ENCODE peak calls at places on chromosomes 16 and 17, in seven cellular contexts. One of them, this sample, is unnamed.

GRCh38 chr17:40015998-40016691 is 905 bp downstream of the CSF3 start:
- DNase-seq in frontal cortex: no peak
- DNase-seq in A549: no peak
- DNase-seq in HEK293T: no peak
- DNase-seq in thoracic aorta: no peak
- DNase-seq in iPS-NIHi11: no peak
- DNase-seq in PC-3: no peak
- DNase-seq in this sample: no peak

GRCh38 chr16:54447606-54448440 is 161.2 kb upstream of the IRX3 start:
- DNase-seq in PC-3: peak; percentile 62
- DNase-seq in HEK293T: no peak
- DNase-seq in frontal cortex: no peak
- DNase-seq in iPS-NIHi11: no peak
- DNase-seq in thoracic aorta: no peak
- DNase-seq in A549: peak; percentile 50
- DNase-seq in this sample: no peak

GRCh38 chr17:75238684-75239191 is 22.7 kb downstream of the GGA3 start:
- DNase-seq in PC-3: peak; percentile 77
- DNase-seq in iPS-NIHi11: peak; percentile 87
- DNase-seq in A549: peak; percentile 96
- DNase-seq in HEK293T: peak; percentile 86
- DNase-seq in frontal cortex: peak; percentile 80
- DNase-seq in thoracic aorta: no peak
- DNase-seq in this sample: peak; percentile 79

GRCh38 chr16:86966781-86967180 is 350.4 kb downstream of the C16orf95 start:
- DNase-seq in thoracic aorta: no peak
- DNase-seq in HEK293T: no peak
- DNase-seq in iPS-NIHi11: no peak
- DNase-seq in A549: no peak
- DNase-seq in frontal cortex: no peak
- DNase-seq in PC-3: no peak
- DNase-seq in this sample: no peak

GRCh38 chr17:8941520-8941919 is 24.0 kb downstream of the PIK3R5 start:
- DNase-seq in thoracic aorta: no peak
- DNase-seq in HEK293T: no peak
- DNase-seq in frontal cortex: no peak
- DNase-seq in A549: no peak
- DNase-seq in PC-3: no peak
- DNase-seq in iPS-NIHi11: no peak
- DNase-seq in this sample: no peak

GRCh38 chr17:79947351-79948031 is 88.2 kb downstream of the TBC1D16 start:
- DNase-seq in thoracic aorta: no peak
- DNase-seq in A549: no peak
- DNase-seq in frontal cortex: no peak
- DNase-seq in iPS-NIHi11: no peak
- DNase-seq in HEK293T: no peak
- DNase-seq in PC-3: no peak
- DNase-seq in this sample: no peak

GRCh38 chr16:18792836-18793433 is 2.8 kb upstream of the RPS15A start:
- DNase-seq in HEK293T: no peak
- DNase-seq in iPS-NIHi11: no peak
- DNase-seq in thoracic aorta: no peak
- DNase-seq in A549: no peak
- DNase-seq in frontal cortex: no peak
- DNase-seq in PC-3: peak; percentile 35
- DNase-seq in this sample: no peak

GRCh38 chr17:71753070-71753469 is 367.8 kb upstream of the SOX9 start:
- DNase-seq in HEK293T: no peak
- DNase-seq in frontal cortex: no peak
- DNase-seq in PC-3: peak; percentile 75
- DNase-seq in A549: no peak
- DNase-seq in iPS-NIHi11: no peak
- DNase-seq in thoracic aorta: no peak
- DNase-seq in this sample: no peak

GRCh38 chr17:76432712-76433336 is 20.1 kb downstream of the UBE2O start:
- DNase-seq in thoracic aorta: no peak
- DNase-seq in A549: no peak
- DNase-seq in HEK293T: no peak
- DNase-seq in iPS-NIHi11: no peak
- DNase-seq in frontal cortex: no peak
- DNase-seq in PC-3: peak; percentile 65
- DNase-seq in this sample: no peak

GRCh38 chr17:181213-182163 is at the start of gene DOC2B:
- DNase-seq in frontal cortex: peak; percentile 91
- DNase-seq in A549: peak; percentile 80
- DNase-seq in HEK293T: no peak
- DNase-seq in iPS-NIHi11: peak; percentile 93
- DNase-seq in thoracic aorta: no peak
- DNase-seq in PC-3: peak; percentile 8
- DNase-seq in this sample: no peak

GRCh38 chr17:75642221-75643032 is 9.2 kb downstream of the SMIM5 start:
- DNase-seq in A549: no peak
- DNase-seq in frontal cortex: peak; percentile 5
- DNase-seq in PC-3: peak; percentile 60
- DNase-seq in iPS-NIHi11: no peak
- DNase-seq in thoracic aorta: no peak
- DNase-seq in HEK293T: no peak
- DNase-seq in this sample: peak; percentile 86

GRCh38 chr17:82367724-82368524 is 3.6 kb upstream of the UTS2R start:
- DNase-seq in thoracic aorta: no peak
- DNase-seq in HEK293T: peak; percentile 92
- DNase-seq in A549: no peak
- DNase-seq in frontal cortex: no peak
- DNase-seq in iPS-NIHi11: no peak
- DNase-seq in PC-3: peak; percentile 29
- DNase-seq in this sample: no peak

GRCh38 chr16:19008245-19008644 is 24.5 kb downstream of the TMC7 start:
- DNase-seq in HEK293T: no peak
- DNase-seq in PC-3: peak; percentile 50
- DNase-seq in thoracic aorta: no peak
- DNase-seq in frontal cortex: no peak
- DNase-seq in iPS-NIHi11: no peak
- DNase-seq in A549: no peak
- DNase-seq in this sample: no peak

GRCh38 chr17:49987681-49988441 is 7.2 kb downstream of the DLX3 start:
- DNase-seq in HEK293T: no peak
- DNase-seq in iPS-NIHi11: peak; percentile 59
- DNase-seq in frontal cortex: no peak
- DNase-seq in A549: no peak
- DNase-seq in thoracic aorta: no peak
- DNase-seq in PC-3: peak; percentile 69
- DNase-seq in this sample: peak; percentile 70

GRCh38 chr17:82003411-82004381 is 19.0 kb downstream of the CENPX start:
- DNase-seq in A549: peak; percentile 95
- DNase-seq in thoracic aorta: peak; percentile 79
- DNase-seq in frontal cortex: peak; percentile 64
- DNase-seq in PC-3: peak; percentile 96
- DNase-seq in iPS-NIHi11: peak; percentile 63
- DNase-seq in HEK293T: no peak
- DNase-seq in this sample: no peak

GRCh38 chr17:28227278-28228108 is 91.5 kb upstream of the TMEM97 start:
- DNase-seq in PC-3: peak; percentile 39
- DNase-seq in frontal cortex: peak; percentile 64
- DNase-seq in A549: peak; percentile 94
- DNase-seq in iPS-NIHi11: peak; percentile 98
- DNase-seq in HEK293T: peak; percentile 86
- DNase-seq in thoracic aorta: no peak
- DNase-seq in this sample: peak; percentile 97

GRCh38 chr17:79730437-79730768 is 340 bp upstream of the ENPP7 start:
- DNase-seq in PC-3: no peak
- DNase-seq in A549: no peak
- DNase-seq in iPS-NIHi11: no peak
- DNase-seq in HEK293T: no peak
- DNase-seq in frontal cortex: no peak
- DNase-seq in thoracic aorta: no peak
- DNase-seq in this sample: no peak

GRCh38 chr17:82020874-82021727 is 1.6 kb downstream of the CENPX start:
- DNase-seq in PC-3: peak; percentile 80
- DNase-seq in frontal cortex: peak; percentile 84
- DNase-seq in A549: peak; percentile 89
- DNase-seq in iPS-NIHi11: peak; percentile 42
- DNase-seq in thoracic aorta: no peak
- DNase-seq in HEK293T: no peak
- DNase-seq in this sample: peak; percentile 88

GRCh38 chr17:58324409-58325288 is 3.9 kb downstream of the TSPOAP1 start:
- DNase-seq in frontal cortex: peak; percentile 64
- DNase-seq in iPS-NIHi11: peak; percentile 87
- DNase-seq in PC-3: peak; percentile 56
- DNase-seq in thoracic aorta: no peak
- DNase-seq in A549: no peak
- DNase-seq in HEK293T: no peak
- DNase-seq in this sample: peak; percentile 71

GRCh38 chr17:5793899-5794298 is 209.6 kb upstream of the NLRP1 start:
- DNase-seq in frontal cortex: no peak
- DNase-seq in PC-3: peak; percentile 44
- DNase-seq in iPS-NIHi11: peak; percentile 57
- DNase-seq in A549: no peak
- DNase-seq in thoracic aorta: no peak
- DNase-seq in HEK293T: no peak
- DNase-seq in this sample: no peak

GRCh38 chr17:48427598-48427997 is 2.4 kb downstream of the SKAP1 start:
- DNase-seq in thoracic aorta: no peak
- DNase-seq in HEK293T: no peak
- DNase-seq in frontal cortex: no peak
- DNase-seq in iPS-NIHi11: no peak
- DNase-seq in PC-3: peak; percentile 22
- DNase-seq in A549: no peak
- DNase-seq in this sample: no peak

GRCh38 chr17:50056961-50057330 is 1.0 kb downstream of the ITGA3 start:
- DNase-seq in A549: no peak
- DNase-seq in thoracic aorta: no peak
- DNase-seq in iPS-NIHi11: no peak
- DNase-seq in HEK293T: no peak
- DNase-seq in PC-3: peak; percentile 52
- DNase-seq in frontal cortex: no peak
- DNase-seq in this sample: peak; percentile 30

GRCh38 chr17:37086329-37086728 is 137.6 kb downstream of the AATF start:
- DNase-seq in A549: no peak
- DNase-seq in HEK293T: no peak
- DNase-seq in frontal cortex: no peak
- DNase-seq in iPS-NIHi11: no peak
- DNase-seq in PC-3: no peak
- DNase-seq in thoracic aorta: no peak
- DNase-seq in this sample: no peak

GRCh38 chr17:9941305-9941704 is 36.2 kb upstream of the RCVRN start:
- DNase-seq in frontal cortex: no peak
- DNase-seq in thoracic aorta: no peak
- DNase-seq in PC-3: no peak
- DNase-seq in iPS-NIHi11: no peak
- DNase-seq in HEK293T: no peak
- DNase-seq in A549: no peak
- DNase-seq in this sample: no peak

GRCh38 chr17:76082326-76083251 is 3.6 kb downstream of the ZACN start:
- DNase-seq in HEK293T: no peak
- DNase-seq in iPS-NIHi11: no peak
- DNase-seq in frontal cortex: no peak
- DNase-seq in PC-3: no peak
- DNase-seq in A549: no peak
- DNase-seq in thoracic aorta: no peak
- DNase-seq in this sample: no peak

GRCh38 chr16:4859900-4860255 is 12.6 kb downstream of the UBN1 start:
- DNase-seq in thoracic aorta: no peak
- DNase-seq in frontal cortex: no peak
- DNase-seq in HEK293T: no peak
- DNase-seq in iPS-NIHi11: no peak
- DNase-seq in PC-3: peak; percentile 66
- DNase-seq in A549: no peak
- DNase-seq in this sample: no peak

This sample was measured in T47D.